ENCODE peak calls at places on chromosomes 11 and 22, in five cellular contexts. One of them, this sample, is unnamed.

GRCh38 chr11:266676-267439 is 11.3 kb upstream of the NLRP6 start:
- DNase-seq in K562: peak; percentile 89
- DNase-seq in HepG2: no peak
- DNase-seq in H1: no peak
- DNase-seq in GM12878: no peak
- DNase-seq in this sample: no peak

GRCh38 chr11:4071828-4072421 is 22.7 kb upstream of the RRM1 start:
- DNase-seq in K562: no peak
- DNase-seq in HepG2: no peak
- DNase-seq in H1: no peak
- DNase-seq in GM12878: no peak
- DNase-seq in this sample: no peak

GRCh38 chr11:27795955-27796861 is 96.0 kb upstream of the BDNF start:
- DNase-seq in K562: no peak
- DNase-seq in HepG2: no peak
- DNase-seq in H1: peak; percentile 69
- DNase-seq in GM12878: no peak
- DNase-seq in this sample: peak; percentile 12

GRCh38 chr11:68541983-68542382 is 81.4 kb downstream of the PPP6R3 start:
- DNase-seq in K562: peak; percentile 19
- DNase-seq in HepG2: peak; percentile 7
- DNase-seq in H1: no peak
- DNase-seq in GM12878: no peak
- DNase-seq in this sample: no peak

GRCh38 chr22:35561796-35562526 is 21.3 kb downstream of the RASD2 start:
- DNase-seq in K562: peak; percentile 38
- DNase-seq in HepG2: no peak
- DNase-seq in H1: no peak
- DNase-seq in GM12878: no peak
- DNase-seq in this sample: peak; percentile 43

GRCh38 chr11:112037527-112037926 is 12.3 kb downstream of the DLAT start:
- DNase-seq in K562: no peak
- DNase-seq in HepG2: no peak
- DNase-seq in H1: no peak
- DNase-seq in GM12878: no peak
- DNase-seq in this sample: no peak

GRCh38 chr11:84924290-84924689 is 702.9 kb downstream of the DLG2 start:
- DNase-seq in K562: no peak
- DNase-seq in HepG2: no peak
- DNase-seq in H1: no peak
- DNase-seq in GM12878: no peak
- DNase-seq in this sample: no peak

GRCh38 chr22:25082096-25082495 is 117.6 kb upstream of the CRYBB3 start:
- DNase-seq in K562: no peak
- DNase-seq in HepG2: no peak
- DNase-seq in H1: no peak
- DNase-seq in GM12878: no peak
- DNase-seq in this sample: no peak

GRCh38 chr11:123325535-123325934 is 104.5 kb upstream of the GRAMD1B start:
- DNase-seq in K562: no peak
- DNase-seq in HepG2: no peak
- DNase-seq in H1: no peak
- DNase-seq in GM12878: no peak
- DNase-seq in this sample: no peak

GRCh38 chr11:110565690-110566336 is 136.1 kb downstream of the FDX1 start:
- DNase-seq in K562: no peak
- DNase-seq in HepG2: no peak
- DNase-seq in H1: no peak
- DNase-seq in GM12878: no peak
- DNase-seq in this sample: no peak

GRCh38 chr22:49417833-49418232 is 409.8 kb downstream of the BRD1 start:
- DNase-seq in K562: no peak
- DNase-seq in HepG2: no peak
- DNase-seq in H1: no peak
- DNase-seq in GM12878: no peak
- DNase-seq in this sample: no peak

GRCh38 chr11:58575377-58576020 is at the start of gene LPXN:
- DNase-seq in K562: no peak
- DNase-seq in HepG2: no peak
- DNase-seq in H1: no peak
- DNase-seq in GM12878: no peak
- DNase-seq in this sample: no peak

GRCh38 chr11:460331-461199 is 10.5 kb downstream of the PTDSS2 start:
- DNase-seq in K562: peak; percentile 71
- DNase-seq in HepG2: no peak
- DNase-seq in H1: no peak
- DNase-seq in GM12878: no peak
- DNase-seq in this sample: no peak

GRCh38 chr11:103947566-103947919 is 88.9 kb upstream of the DDI1 start:
- DNase-seq in K562: no peak
- DNase-seq in HepG2: no peak
- DNase-seq in H1: no peak
- DNase-seq in GM12878: no peak
- DNase-seq in this sample: no peak

GRCh38 chr11:446886-447285 is 3.2 kb upstream of the PTDSS2 start:
- DNase-seq in K562: no peak
- DNase-seq in HepG2: no peak
- DNase-seq in H1: no peak
- DNase-seq in GM12878: no peak
- DNase-seq in this sample: no peak

GRCh38 chr11:32405592-32405991 is 29.7 kb downstream of the WT1 start:
- DNase-seq in K562: no peak
- DNase-seq in HepG2: no peak
- DNase-seq in H1: no peak
- DNase-seq in GM12878: no peak
- DNase-seq in this sample: no peak

GRCh38 chr11:132888226-132888625 is 644.1 kb downstream of the OPCML start:
- DNase-seq in K562: no peak
- DNase-seq in HepG2: no peak
- DNase-seq in H1: no peak
- DNase-seq in GM12878: no peak
- DNase-seq in this sample: no peak

GRCh38 chr11:68128682-68129327 is 7.6 kb upstream of the CHKA start:
- DNase-seq in K562: peak; percentile 74
- DNase-seq in HepG2: peak; percentile 76
- DNase-seq in H1: no peak
- DNase-seq in GM12878: no peak
- DNase-seq in this sample: peak; percentile 53

GRCh38 chr11:10597877-10598341 is 29.4 kb upstream of the LYVE1 start:
- DNase-seq in K562: no peak
- DNase-seq in HepG2: no peak
- DNase-seq in H1: no peak
- DNase-seq in GM12878: no peak
- DNase-seq in this sample: no peak

GRCh38 chr11:111324277-111324720 is 26.0 kb downstream of the POU2AF3 start:
- DNase-seq in K562: no peak
- DNase-seq in HepG2: no peak
- DNase-seq in H1: no peak
- DNase-seq in GM12878: no peak
- DNase-seq in this sample: no peak

GRCh38 chr11:81707881-81708280 is 1025.8 kb downstream of the FAM181B start:
- DNase-seq in K562: no peak
- DNase-seq in HepG2: no peak
- DNase-seq in H1: no peak
- DNase-seq in GM12878: no peak
- DNase-seq in this sample: peak; percentile 28

DNA sequence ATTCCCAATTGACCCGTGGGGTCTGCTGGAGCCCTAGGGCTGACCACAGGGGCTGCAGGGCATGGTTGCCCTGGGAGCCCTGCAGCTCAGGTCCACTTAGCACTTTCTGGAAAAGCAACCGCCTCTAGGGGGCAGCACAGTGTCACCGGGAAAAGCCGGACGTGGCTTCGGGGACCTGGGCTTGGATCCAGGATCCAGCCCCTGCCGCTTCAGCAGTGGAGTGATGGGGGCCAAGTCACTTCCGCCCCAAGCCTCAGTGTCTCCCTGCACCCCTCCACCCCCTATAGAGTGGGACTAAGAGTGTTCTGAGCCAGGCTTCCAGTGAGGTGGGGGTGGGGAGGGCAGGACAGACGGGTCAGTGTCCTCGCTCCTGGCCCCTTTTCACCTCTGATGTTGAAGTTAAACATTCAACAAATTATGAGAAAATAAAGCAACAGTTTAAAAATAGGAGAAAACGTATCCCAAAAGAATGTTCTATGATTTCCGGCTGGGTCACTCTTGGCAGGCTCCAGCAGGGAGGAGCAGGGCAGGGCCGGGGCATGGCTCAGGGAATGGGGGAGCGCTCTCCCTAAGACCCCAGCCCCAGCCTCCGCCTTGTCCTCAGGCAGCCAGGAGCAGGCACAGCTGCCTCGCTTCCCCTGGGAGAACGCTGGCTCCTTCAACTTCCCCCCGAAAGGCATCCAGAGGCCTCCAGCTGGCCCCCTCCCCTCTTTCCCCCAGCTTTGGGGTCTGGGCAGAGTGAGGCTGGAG is 96.5 kb upstream of the FGF3 start:
- DNase-seq in K562: peak; percentile 81
- DNase-seq in HepG2: peak; percentile 41
- DNase-seq in H1: no peak
- DNase-seq in GM12878: no peak
- DNase-seq in this sample: peak; percentile 91
- TF ChIP-seq CREB1 in K562: no peak
- TF ChIP-seq CREB1 in HepG2: no peak
- TF ChIP-seq CREB1 in H1: no peak
- TF ChIP-seq CREB1 in GM12878: no peak
- TF ChIP-seq CREB1 in this sample: no peak

GRCh38 chr11:11770274-11770673 is 71.5 kb upstream of the USP47 start:
- DNase-seq in K562: no peak
- DNase-seq in HepG2: no peak
- DNase-seq in H1: no peak
- DNase-seq in GM12878: no peak
- DNase-seq in this sample: no peak

GRCh38 chr11:11769362-11769761 is 72.4 kb upstream of the USP47 start:
- DNase-seq in K562: no peak
- DNase-seq in HepG2: no peak
- DNase-seq in H1: no peak
- DNase-seq in GM12878: no peak
- DNase-seq in this sample: no peak

GRCh38 chr11:11770921-11771484 is 70.8 kb upstream of the USP47 start:
- DNase-seq in K562: no peak
- DNase-seq in HepG2: no peak
- DNase-seq in H1: no peak
- DNase-seq in GM12878: no peak
- DNase-seq in this sample: no peak

GRCh38 chr11:11772865-11773515 is 68.8 kb upstream of the USP47 start:
- DNase-seq in K562: no peak
- DNase-seq in HepG2: no peak
- DNase-seq in H1: no peak
- DNase-seq in GM12878: no peak
- DNase-seq in this sample: no peak

GRCh38 chr11:11769782-11770181 is 72.0 kb upstream of the USP47 start:
- DNase-seq in K562: no peak
- DNase-seq in HepG2: no peak
- DNase-seq in H1: no peak
- DNase-seq in GM12878: no peak
- DNase-seq in this sample: no peak
- TF ChIP-seq ATF3 in K562: no peak
- TF ChIP-seq ATF3 in HepG2: no peak
- TF ChIP-seq ATF3 in H1: no peak
- TF ChIP-seq ATF3 in GM12878: no peak
- TF ChIP-seq ATF3 in this sample: no peak

DNA sequence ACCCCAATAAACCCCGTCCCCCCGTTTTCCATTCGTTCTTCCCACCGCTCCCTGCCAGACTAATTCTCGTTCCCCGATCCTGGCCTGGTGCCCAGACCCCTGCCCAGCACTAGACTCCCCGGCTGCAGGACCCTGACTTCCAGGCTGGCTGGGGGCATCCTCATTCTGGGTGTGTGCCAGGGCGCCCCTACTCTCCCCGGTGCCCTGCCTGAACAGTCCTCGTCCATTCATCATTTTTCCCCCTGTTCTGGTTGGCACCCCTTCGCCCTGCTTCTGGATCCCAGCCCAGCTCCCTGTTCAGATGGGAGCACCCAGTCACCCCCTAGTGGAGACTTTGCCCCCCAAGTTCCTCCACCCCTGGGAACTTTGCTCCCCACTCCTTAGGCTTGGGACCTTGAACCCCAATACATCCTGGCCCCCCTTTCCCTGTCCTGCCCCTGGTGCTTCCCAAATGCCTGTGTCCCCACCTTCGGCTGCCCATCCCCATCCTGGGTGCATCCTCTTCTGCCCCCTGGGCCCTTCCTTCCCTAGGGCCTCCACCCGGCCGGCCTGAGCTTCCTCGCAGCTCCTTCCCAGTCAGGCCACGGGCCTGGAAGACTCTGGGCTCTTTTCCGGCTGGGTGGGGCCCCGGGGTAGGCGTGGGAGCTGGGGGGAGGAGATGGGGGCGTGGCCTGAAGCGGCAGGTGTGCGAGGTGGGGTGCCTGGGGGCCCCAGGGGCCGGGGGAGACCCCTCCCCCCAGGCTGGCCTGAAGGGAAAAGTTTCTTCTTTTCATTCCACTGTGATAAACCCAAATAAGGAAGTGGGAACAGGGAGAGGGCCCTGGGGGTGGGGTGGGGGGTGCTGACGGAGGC is 882 bp downstream of the PLCB3 start:
- DNase-seq in K562: peak; percentile 75
- DNase-seq in HepG2: no peak
- DNase-seq in H1: no peak
- DNase-seq in GM12878: no peak
- DNase-seq in this sample: peak; percentile 67
- TF ChIP-seq CREB1 in K562: no peak
- TF ChIP-seq CREB1 in HepG2: no peak
- TF ChIP-seq CREB1 in H1: no peak
- TF ChIP-seq CREB1 in GM12878: no peak
- TF ChIP-seq CREB1 in this sample: no peak

GRCh38 chr11:12261551-12261950 is 115.8 kb upstream of the PARVA start:
- DNase-seq in K562: no peak
- DNase-seq in HepG2: no peak
- DNase-seq in H1: no peak
- DNase-seq in GM12878: no peak
- DNase-seq in this sample: no peak

GRCh38 chr11:12260731-12261521 is 116.4 kb upstream of the PARVA start:
- DNase-seq in K562: no peak
- DNase-seq in HepG2: no peak
- DNase-seq in H1: no peak
- DNase-seq in GM12878: no peak
- DNase-seq in this sample: no peak

GRCh38 chr11:12253843-12254281 is 123.5 kb upstream of the PARVA start:
- DNase-seq in K562: no peak
- DNase-seq in HepG2: peak; percentile 47
- DNase-seq in H1: no peak
- DNase-seq in GM12878: no peak
- DNase-seq in this sample: no peak

GRCh38 chr11:12259956-12260355 is 117.4 kb upstream of the PARVA start:
- DNase-seq in K562: no peak
- DNase-seq in HepG2: no peak
- DNase-seq in H1: no peak
- DNase-seq in GM12878: no peak
- DNase-seq in this sample: no peak

DNA sequence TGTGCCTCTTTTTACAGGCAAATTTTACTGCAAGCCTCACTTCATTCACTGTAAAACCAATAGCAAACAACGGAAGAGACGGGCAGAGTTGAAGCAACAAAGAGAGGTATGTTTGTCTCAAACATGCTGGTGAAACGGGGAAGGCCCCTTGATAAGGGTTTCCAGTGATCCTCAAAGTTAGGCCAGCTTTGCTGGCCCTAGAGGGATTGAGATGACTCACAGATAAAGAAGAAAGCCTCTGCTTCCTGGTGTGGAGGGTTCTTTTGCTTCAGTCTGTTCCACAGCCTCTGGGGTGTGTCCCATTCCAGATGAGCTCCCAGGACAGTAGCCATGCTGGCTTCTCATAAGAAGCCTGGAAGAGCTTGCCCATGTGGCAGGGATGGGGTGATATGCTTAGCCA is 118.9 kb upstream of the PARVA start:
- DNase-seq in K562: peak; percentile 56
- DNase-seq in HepG2: peak; percentile 65
- DNase-seq in H1: no peak
- DNase-seq in GM12878: no peak
- DNase-seq in this sample: no peak
- TF ChIP-seq ATF3 in K562: no peak
- TF ChIP-seq ATF3 in HepG2: no peak
- TF ChIP-seq ATF3 in H1: no peak
- TF ChIP-seq ATF3 in GM12878: no peak
- TF ChIP-seq ATF3 in this sample: no peak

This sample was measured in WTC11.